ENCODE peak calls at places on chromosome 7, in six cellular contexts. A is upper lobe of left lung, U is GM12878, F is HCT116, Z is HepG2, C is K562. E is an unnamed sample.

GRCh38 chr7:106418094-106418493 is 133.3 kb upstream of the NAMPT start:
- ATAC-seq in A (peak; percentile 67), U (peak; percentile 40), F (no peak), Z (no peak), C (no peak), E (peak; percentile 75)

GRCh38 chr7:129989466-129989865 is 36.7 kb upstream of the UBE2H start:
- ATAC-seq in A (no peak), U (peak; percentile 94), F (peak; percentile 62), Z (no peak), C (no peak), E (no peak)

GRCh38 chr7:157944051-157944450 is 607.2 kb downstream of the DNAJB6 start:
- ATAC-seq in A (no peak), U (no peak), F (no peak), Z (no peak), C (no peak), E (no peak)

GRCh38 chr7:43872401-43873165 is 3.3 kb upstream of the MRPS24 start:
- ATAC-seq in A (no peak), U (no peak), F (no peak), Z (no peak), C (peak; percentile 5), E (peak; percentile 47)

GRCh38 chr7:110507832-110508231 is 583.1 kb upstream of the LRRN3 start:
- ATAC-seq in A (no peak), U (no peak), F (no peak), Z (no peak), C (no peak), E (no peak)

GRCh38 chr7:57381581-57381980 is 68.4 kb upstream of the ZNF716 start:
- ATAC-seq in A (no peak), U (no peak), F (no peak), Z (no peak), C (no peak), E (no peak)

GRCh38 chr7:16615234-16615633 is 30.3 kb downstream of the ANKMY2 start:
- ATAC-seq in A (no peak), U (no peak), F (no peak), Z (no peak), C (no peak), E (no peak)

GRCh38 chr7:155001756-155002410 is 1.0 kb downstream of the PAXIP1 start:
- ATAC-seq in A (no peak), U (peak; percentile 10), F (no peak), Z (peak; percentile 33), C (peak; percentile 42), E (no peak)

GRCh38 chr7:33350577-33350976 is 221.2 kb downstream of the BBS9 start:
- ATAC-seq in A (no peak), U (no peak), F (no peak), Z (no peak), C (no peak), E (no peak)

GRCh38 chr7:4115442-4115841 is 566.7 kb upstream of the FOXK1 start:
- ATAC-seq in A (no peak), U (no peak), F (no peak), Z (no peak), C (no peak), E (no peak)

GRCh38 chr7:156158693-156159092 is 346.4 kb upstream of the SHH start:
- ATAC-seq in A (no peak), U (no peak), F (no peak), Z (no peak), C (no peak), E (no peak)

GRCh38 chr7:132030883-132031282 is 474.5 kb upstream of the PODXL start:
- ATAC-seq in A (no peak), U (no peak), F (no peak), Z (no peak), C (no peak), E (no peak)

GRCh38 chr7:57427146-57427545 is 22.8 kb upstream of the ZNF716 start:
- ATAC-seq in A (peak; percentile 35), U (no peak), F (no peak), Z (no peak), C (no peak), E (no peak)

GRCh38 chr7:141012044-141012685 is 2.6 kb downstream of the MRPS33 start:
- ATAC-seq in A (peak; percentile 40), U (peak; percentile 60), F (peak; percentile 26), Z (peak; percentile 45), C (peak; percentile 51), E (no peak)

GRCh38 chr7:155020996-155021395 is 18.1 kb upstream of the PAXIP1 start:
- ATAC-seq in A (no peak), U (no peak), F (no peak), Z (no peak), C (peak; percentile 37), E (no peak)

GRCh38 chr7:93981480-93981874 is 22.7 kb downstream of the BET1 start:
- ATAC-seq in A (no peak), U (no peak), F (no peak), Z (no peak), C (no peak), E (no peak)

GRCh38 chr7:132402751-132403245 is 173.5 kb downstream of the PLXNA4 start:
- ATAC-seq in A (no peak), U (no peak), F (no peak), Z (no peak), C (no peak), E (peak; percentile 64)

GRCh38 chr7:140317597-140317996 is 80.7 kb downstream of the SLC37A3 start:
- ATAC-seq in A (no peak), U (no peak), F (no peak), Z (no peak), C (peak; percentile 73), E (no peak)

GRCh38 chr7:50409856-50410468 is 40.2 kb downstream of the FIGNL1 start:
- ATAC-seq in A (no peak), U (peak; percentile 72), F (no peak), Z (no peak), C (no peak), E (no peak)

GRCh38 chr7:9189683-9190082 is 756.3 kb downstream of the NXPH1 start:
- ATAC-seq in A (no peak), U (no peak), F (no peak), Z (no peak), C (no peak), E (no peak)

GRCh38 chr7:46168671-46169383 is 247.8 kb upstream of the IGFBP3 start:
- ATAC-seq in A (peak; percentile 52), U (no peak), F (no peak), Z (no peak), C (no peak), E (no peak)

GRCh38 chr7:28328161-28328560 is 84.2 kb upstream of the CREB5 start:
- ATAC-seq in A (no peak), U (no peak), F (no peak), Z (no peak), C (no peak), E (no peak)

GRCh38 chr7:47779341-47779771 is 168.9 kb downstream of the PKD1L1 start:
- ATAC-seq in A (no peak), U (no peak), F (no peak), Z (no peak), C (no peak), E (no peak)

GRCh38 chr7:47777531-47778152 is 170.6 kb downstream of the PKD1L1 start:
- ATAC-seq in A (no peak), U (no peak), F (no peak), Z (peak; percentile 77), C (no peak), E (no peak)

GRCh38 chr7:47776335-47776734 is 171.9 kb downstream of the PKD1L1 start:
- ATAC-seq in A (no peak), U (no peak), F (no peak), Z (no peak), C (no peak), E (no peak)

GRCh38 chr7:47780555-47780954 is 167.7 kb downstream of the PKD1L1 start:
- ATAC-seq in A (no peak), U (no peak), F (no peak), Z (no peak), C (no peak), E (no peak)

DNA sequence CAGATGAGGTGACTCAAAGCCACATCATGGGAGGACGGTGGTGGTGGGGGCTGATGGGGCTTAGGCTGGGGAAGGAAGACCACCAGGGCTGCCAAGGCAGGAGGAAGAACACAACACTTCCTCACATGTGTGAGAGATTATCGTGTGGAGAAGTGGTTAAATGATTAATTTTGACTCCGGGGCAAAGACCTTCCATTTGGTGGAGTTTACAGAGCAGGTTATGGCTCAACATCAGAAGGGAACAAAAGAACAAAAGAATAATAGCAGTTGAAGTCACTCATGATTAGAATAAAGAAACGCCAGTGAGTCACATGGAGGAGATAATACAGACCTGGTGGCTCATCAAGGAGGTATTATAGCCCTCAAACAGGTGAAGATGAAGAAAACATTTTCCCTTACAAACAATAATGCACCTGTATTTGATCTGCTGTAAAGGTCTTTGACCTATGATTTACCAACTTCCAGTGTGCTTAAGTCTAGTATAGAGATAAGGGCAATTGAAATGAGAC is 170.1 kb downstream of the PKD1L1 start:
- ATAC-seq in A (no peak), U (no peak), F (peak; percentile 49), Z (peak; percentile 86), C (no peak), E (no peak)
- H3K4me1 ChIP-seq in A (no peaks in the 10 kb centered on the region), U (no peaks in the 10 kb centered on the region), F (peaks cover 26% of the 10 kb centered on the region), Z (peaks cover 92% of the 10 kb centered on the region), C (no peaks in the 10 kb centered on the region), E (peaks cover 3% of the 10 kb centered on the region)

DNA sequence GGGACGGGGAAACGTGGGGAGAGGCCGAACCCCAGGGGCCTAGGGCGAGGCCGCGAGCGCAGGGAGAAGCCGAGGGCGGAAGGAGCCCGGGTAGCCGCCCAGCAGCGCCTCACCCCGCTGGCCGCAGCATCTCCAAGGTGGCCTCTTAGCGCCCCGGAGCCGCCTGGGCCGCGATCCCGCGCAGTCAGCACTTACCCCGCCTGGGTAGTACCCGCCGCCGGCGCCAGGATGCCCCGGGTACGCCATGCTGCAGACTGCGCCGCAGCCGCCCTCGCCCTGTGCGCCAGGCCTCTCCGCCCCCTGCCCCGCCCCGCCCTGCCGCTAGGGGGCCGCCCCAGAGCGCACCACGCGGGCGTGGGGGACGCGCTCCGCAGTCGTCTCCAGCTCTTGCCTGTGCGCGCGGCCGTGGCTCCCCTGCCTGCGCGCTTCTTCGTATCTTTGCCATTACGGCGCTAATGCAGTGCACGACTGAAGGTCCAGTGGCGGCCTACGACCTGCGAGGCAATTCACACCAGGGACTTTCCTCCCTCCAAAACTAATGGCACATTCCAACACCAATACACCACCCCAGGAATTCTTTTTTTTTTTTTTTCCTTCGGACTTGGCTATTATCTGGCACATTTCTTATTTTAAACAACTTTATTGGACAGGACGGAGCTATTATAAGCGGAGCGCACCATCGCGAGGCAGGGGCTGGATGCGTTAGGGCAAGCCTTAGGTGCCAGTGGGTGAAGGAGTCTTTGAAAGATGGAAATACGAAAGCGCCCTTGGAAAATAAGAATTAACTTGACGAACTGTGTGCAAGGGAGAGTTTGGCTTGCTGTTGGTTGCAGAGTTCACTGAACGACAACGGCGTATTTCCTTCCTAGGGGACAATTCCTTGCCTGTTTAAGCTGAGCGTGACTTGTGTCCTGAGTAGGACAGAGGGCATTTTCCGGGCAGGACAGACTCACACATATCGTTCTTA is at the start of gene SRI:
- ATAC-seq in A (peak; percentile 99), U (peak; percentile 83), F (peak; percentile 96), Z (no peak), C (peak; percentile 97), E (peak; percentile 97)
- TF ChIP-seq POLR2A in A (peak; percentile 73), U (peak; percentile 95), F (peak; percentile 62), Z (no peak), C (peak; percentile 78), E (peak; percentile 70)

GRCh38 chr7:52197234-52197633 is 838.2 kb upstream of the POM121L12 start:
- ATAC-seq in A (no peak), U (no peak), F (no peak), Z (no peak), C (no peak), E (no peak)
- TF ChIP-seq POLR2AphosphoS5 in A (no peak), U (no peak), F (no peak), Z (no peak), C (no peak), E (no peak)

DNA sequence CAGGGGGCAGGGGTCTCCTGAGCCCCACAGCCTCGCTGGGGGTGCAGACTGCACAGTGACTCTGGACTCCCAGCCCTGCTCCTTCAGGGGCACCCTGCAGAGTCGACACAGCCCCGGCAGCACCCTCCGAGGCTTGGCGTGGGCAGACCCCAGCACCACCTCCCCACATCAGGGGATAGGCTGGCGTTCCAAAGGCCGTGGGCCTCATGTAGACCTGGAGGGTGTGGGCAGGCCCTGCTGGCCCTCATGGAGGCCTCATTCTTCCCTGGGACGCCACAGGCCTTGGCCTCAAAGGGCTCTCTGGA is 265.9 kb downstream of the ELFN1 start:
- ATAC-seq in A (no peak), U (no peak), F (no peak), Z (no peak), C (no peak), E (no peak)
- H3K4me1 ChIP-seq in A (peaks cover 4% of the 10 kb centered on the region), U (peaks cover 16% of the 10 kb centered on the region), F (peaks cover 12% of the 10 kb centered on the region), Z (no peaks in the 10 kb centered on the region), C (peaks cover 27% of the 10 kb centered on the region), E (peaks cover 4% of the 10 kb centered on the region)

E was measured in gastroesophageal sphincter.